ENCODE peak calls at places on chromosomes 5 and 9, in four cellular contexts. One of them, this sample, is unnamed.

GRCh38 chr9:34546834-34547827 is 24.3 kb upstream of the ENHO start:
- DNase-seq in right cardiac atrium: peak; percentile 75
- DNase-seq in CD8-positive, alpha-beta T cell: no peak
- DNase-seq in ovary: no peak
- DNase-seq in this sample: no peak

GRCh38 chr9:128160603-128160987 is 530 bp downstream of the BBLN start:
- DNase-seq in right cardiac atrium: peak; percentile 40
- DNase-seq in CD8-positive, alpha-beta T cell: peak; percentile 15
- DNase-seq in ovary: no peak
- DNase-seq in this sample: no peak

GRCh38 chr5:113232246-113232645 is 202.5 kb downstream of the TSSK1B start:
- DNase-seq in right cardiac atrium: peak; percentile 22
- DNase-seq in CD8-positive, alpha-beta T cell: no peak
- DNase-seq in ovary: no peak
- DNase-seq in this sample: no peak

GRCh38 chr9:36881316-36882116 is 152.6 kb downstream of the PAX5 start:
- DNase-seq in right cardiac atrium: no peak
- DNase-seq in CD8-positive, alpha-beta T cell: no peak
- DNase-seq in ovary: no peak
- DNase-seq in this sample: no peak

GRCh38 chr5:52598954-52599353 is 188.8 kb upstream of the ITGA1 start:
- DNase-seq in right cardiac atrium: no peak
- DNase-seq in CD8-positive, alpha-beta T cell: no peak
- DNase-seq in ovary: no peak
- DNase-seq in this sample: no peak

GRCh38 chr9:115524467-115525059 is 406.6 kb upstream of the TNC start:
- DNase-seq in right cardiac atrium: no peak
- DNase-seq in CD8-positive, alpha-beta T cell: no peak
- DNase-seq in ovary: no peak
- DNase-seq in this sample: no peak

GRCh38 chr9:123322771-123323481 is 33.1 kb upstream of the CRB2 start:
- DNase-seq in right cardiac atrium: no peak
- DNase-seq in CD8-positive, alpha-beta T cell: peak; percentile 52
- DNase-seq in ovary: no peak
- DNase-seq in this sample: no peak

GRCh38 chr9:76486151-76486550 is 27.2 kb downstream of the GCNT1 start:
- DNase-seq in right cardiac atrium: no peak
- DNase-seq in CD8-positive, alpha-beta T cell: no peak
- DNase-seq in ovary: no peak
- DNase-seq in this sample: no peak

GRCh38 chr5:169547508-169547907 is 36.1 kb upstream of the SPDL1 start:
- DNase-seq in right cardiac atrium: peak; percentile 18
- DNase-seq in CD8-positive, alpha-beta T cell: no peak
- DNase-seq in ovary: no peak
- DNase-seq in this sample: no peak

GRCh38 chr9:129838707-129839259 is 3.5 kb downstream of the USP20 start:
- DNase-seq in right cardiac atrium: no peak
- DNase-seq in CD8-positive, alpha-beta T cell: no peak
- DNase-seq in ovary: no peak
- DNase-seq in this sample: no peak

GRCh38 chr9:113594484-113595299 is 131.2 kb downstream of the RGS3 start:
- DNase-seq in right cardiac atrium: peak; percentile 35
- DNase-seq in CD8-positive, alpha-beta T cell: no peak
- DNase-seq in ovary: no peak
- DNase-seq in this sample: peak; percentile 29

GRCh38 chr5:172351240-172351778 is 67.7 kb upstream of the UBTD2 start:
- DNase-seq in right cardiac atrium: no peak
- DNase-seq in CD8-positive, alpha-beta T cell: no peak
- DNase-seq in ovary: no peak
- DNase-seq in this sample: peak; percentile 7

GRCh38 chr9:79637180-79637925 is 65.6 kb downstream of the TLE4 start:
- DNase-seq in right cardiac atrium: no peak
- DNase-seq in CD8-positive, alpha-beta T cell: no peak
- DNase-seq in ovary: no peak
- DNase-seq in this sample: no peak

GRCh38 chr5:179289756-179290385 is 55.4 kb downstream of the ADAMTS2 start:
- DNase-seq in right cardiac atrium: peak; percentile 3
- DNase-seq in CD8-positive, alpha-beta T cell: no peak
- DNase-seq in ovary: peak; percentile 10
- DNase-seq in this sample: no peak

GRCh38 chr5:173780356-173781234 is 107.6 kb upstream of the CPEB4 start:
- DNase-seq in right cardiac atrium: no peak
- DNase-seq in CD8-positive, alpha-beta T cell: no peak
- DNase-seq in ovary: no peak
- DNase-seq in this sample: no peak

GRCh38 chr9:128902351-128903078 is 18.3 kb upstream of the PHYHD1 start:
- DNase-seq in right cardiac atrium: peak; percentile 59
- DNase-seq in CD8-positive, alpha-beta T cell: peak; percentile 92
- DNase-seq in ovary: no peak
- DNase-seq in this sample: peak; percentile 66

GRCh38 chr5:34998058-34998789 is 49.5 kb downstream of the AGXT2 start:
- DNase-seq in right cardiac atrium: no peak
- DNase-seq in CD8-positive, alpha-beta T cell: no peak
- DNase-seq in ovary: no peak
- DNase-seq in this sample: no peak

GRCh38 chr9:33868430-33869000 is 51.6 kb downstream of the UBE2R2 start:
- DNase-seq in right cardiac atrium: no peak
- DNase-seq in CD8-positive, alpha-beta T cell: no peak
- DNase-seq in ovary: peak; percentile 34
- DNase-seq in this sample: no peak

GRCh38 chr9:123471843-123472570 is 116.0 kb downstream of the CRB2 start:
- DNase-seq in right cardiac atrium: no peak
- DNase-seq in CD8-positive, alpha-beta T cell: no peak
- DNase-seq in ovary: no peak
- DNase-seq in this sample: no peak

GRCh38 chr9:35229779-35230143 is 68.0 kb downstream of the UNC13B start:
- DNase-seq in right cardiac atrium: no peak
- DNase-seq in CD8-positive, alpha-beta T cell: no peak
- DNase-seq in ovary: no peak
- DNase-seq in this sample: no peak

GRCh38 chr5:110477923-110478322 is 248.5 kb downstream of the TMEM232 start:
- DNase-seq in right cardiac atrium: no peak
- DNase-seq in CD8-positive, alpha-beta T cell: no peak
- DNase-seq in ovary: no peak
- DNase-seq in this sample: no peak

GRCh38 chr5:181187500-181188213 is 17.3 kb downstream of the TRIM7 start:
- DNase-seq in right cardiac atrium: peak; percentile 79
- DNase-seq in CD8-positive, alpha-beta T cell: no peak
- DNase-seq in ovary: peak; percentile 89
- DNase-seq in this sample: peak; percentile 82

GRCh38 chr5:106085136-106085535 is 1585.6 kb downstream of the EFNA5 start:
- DNase-seq in right cardiac atrium: no peak
- DNase-seq in CD8-positive, alpha-beta T cell: no peak
- DNase-seq in ovary: no peak
- DNase-seq in this sample: no peak

GRCh38 chr9:133369923-133370322 is 5.9 kb downstream of the SURF4 start:
- DNase-seq in right cardiac atrium: no peak
- DNase-seq in CD8-positive, alpha-beta T cell: no peak
- DNase-seq in ovary: no peak
- DNase-seq in this sample: no peak

GRCh38 chr9:91100878-91101450 is 260.8 kb downstream of the AUH start:
- DNase-seq in right cardiac atrium: peak; percentile 44
- DNase-seq in CD8-positive, alpha-beta T cell: no peak
- DNase-seq in ovary: no peak
- DNase-seq in this sample: no peak

GRCh38 chr9:132670816-132671371 is 630 bp downstream of the GTF3C4 start:
- DNase-seq in right cardiac atrium: peak; percentile 33
- DNase-seq in CD8-positive, alpha-beta T cell: peak; percentile 21
- DNase-seq in ovary: peak; percentile 47
- DNase-seq in this sample: no peak

GRCh38 chr9:121295662-121296191 is 27.8 kb downstream of the GSN start:
- DNase-seq in right cardiac atrium: no peak
- DNase-seq in CD8-positive, alpha-beta T cell: no peak
- DNase-seq in ovary: peak; percentile 65
- DNase-seq in this sample: no peak
- H3K4me3 ChIP-seq in right cardiac atrium: no peak overlapping the region
- H3K4me3 ChIP-seq in CD8-positive, alpha-beta T cell: no peak overlapping the region
- H3K4me3 ChIP-seq in ovary: no peak overlapping the region
- H3K4me3 ChIP-seq in this sample: no peak overlapping the region

GRCh38 chr5:73447234-73448071 is 1.1 kb downstream of the FOXD1 start:
- DNase-seq in right cardiac atrium: peak; percentile 29
- DNase-seq in CD8-positive, alpha-beta T cell: peak; percentile 23
- DNase-seq in ovary: no peak
- DNase-seq in this sample: peak; percentile 50

GRCh38 chr5:73443725-73444498 is 4.7 kb downstream of the FOXD1 start:
- DNase-seq in right cardiac atrium: no peak
- DNase-seq in CD8-positive, alpha-beta T cell: no peak
- DNase-seq in ovary: no peak
- DNase-seq in this sample: no peak

GRCh38 chr5:73444499-73445432 is 3.8 kb downstream of the FOXD1 start:
- DNase-seq in right cardiac atrium: no peak
- DNase-seq in CD8-positive, alpha-beta T cell: no peak
- DNase-seq in ovary: no peak
- DNase-seq in this sample: no peak

GRCh38 chr5:73446631-73447233 is 1.8 kb downstream of the FOXD1 start:
- DNase-seq in right cardiac atrium: no peak
- DNase-seq in CD8-positive, alpha-beta T cell: no peak
- DNase-seq in ovary: no peak
- DNase-seq in this sample: no peak

GRCh38 chr5:73445708-73446630 is 2.6 kb downstream of the FOXD1 start:
- DNase-seq in right cardiac atrium: no peak
- DNase-seq in CD8-positive, alpha-beta T cell: no peak
- DNase-seq in ovary: no peak
- DNase-seq in this sample: no peak
- H3K4me3 ChIP-seq in right cardiac atrium: peak overlapping the region; percentile 40
- H3K4me3 ChIP-seq in CD8-positive, alpha-beta T cell: no peak overlapping the region
- H3K4me3 ChIP-seq in ovary: no peak overlapping the region
- H3K4me3 ChIP-seq in this sample: peak overlapping the region; percentile 21

GRCh38 chr5:74682636-74683035 is 2.4 kb upstream of the HEXB start:
- DNase-seq in right cardiac atrium: no peak
- DNase-seq in CD8-positive, alpha-beta T cell: no peak
- DNase-seq in ovary: no peak
- DNase-seq in this sample: no peak

GRCh38 chr5:74685979-74686631 is 1.1 kb downstream of the HEXB start:
- DNase-seq in right cardiac atrium: no peak
- DNase-seq in CD8-positive, alpha-beta T cell: no peak
- DNase-seq in ovary: no peak
- DNase-seq in this sample: no peak

GRCh38 chr5:74684900-74685851 is at the start of gene HEXB:
- DNase-seq in right cardiac atrium: peak; percentile 93
- DNase-seq in CD8-positive, alpha-beta T cell: peak; percentile 82
- DNase-seq in ovary: peak; percentile 90
- DNase-seq in this sample: peak; percentile 96

DNA sequence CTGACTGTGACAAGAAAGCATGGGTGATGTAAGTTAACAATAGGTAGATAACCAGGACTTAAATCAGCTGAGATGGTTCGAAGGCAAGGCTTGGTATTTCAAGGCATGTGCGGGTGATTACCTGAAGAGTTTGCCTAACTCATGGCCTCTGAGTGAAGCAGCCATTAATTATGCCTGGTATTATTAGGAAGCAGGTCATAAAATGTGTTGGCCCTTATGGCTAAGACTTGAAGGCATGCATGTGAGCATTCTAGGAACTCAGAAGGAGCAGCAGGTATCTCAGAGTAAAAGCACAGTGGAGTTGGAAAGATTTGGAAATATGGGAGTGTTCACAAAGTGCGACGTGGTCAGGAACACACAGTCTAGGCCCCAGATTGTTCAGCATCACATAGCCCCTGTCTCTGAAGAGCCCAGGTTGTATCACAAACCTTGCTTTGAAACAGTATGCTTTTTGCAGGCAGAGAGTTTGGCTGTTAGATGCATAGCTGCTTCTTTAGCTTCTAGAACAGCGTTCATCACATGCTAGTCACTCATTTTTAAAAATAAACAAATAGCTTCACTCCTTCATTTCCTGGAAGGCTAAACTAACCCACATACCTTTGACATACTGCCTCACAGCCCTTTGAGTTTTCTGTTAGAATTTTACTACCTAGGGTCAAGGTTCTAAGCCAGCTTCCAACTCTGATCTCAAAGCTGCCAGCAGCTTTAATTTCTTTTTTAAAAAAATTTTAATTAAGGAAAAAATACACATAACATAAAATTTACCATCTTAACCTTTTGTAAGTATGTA is 2.1 kb downstream of the HEXB start:
- DNase-seq in right cardiac atrium: no peak
- DNase-seq in CD8-positive, alpha-beta T cell: no peak
- DNase-seq in ovary: no peak
- DNase-seq in this sample: no peak
- H3K4me3 ChIP-seq in right cardiac atrium: no peak overlapping the region
- H3K4me3 ChIP-seq in CD8-positive, alpha-beta T cell: no peak overlapping the region
- H3K4me3 ChIP-seq in ovary: no peak overlapping the region
- H3K4me3 ChIP-seq in this sample: peak overlapping the region; percentile 94

GRCh38 chr9:16679327-16679821 is 191.1 kb downstream of the BNC2 start:
- DNase-seq in right cardiac atrium: no peak
- DNase-seq in CD8-positive, alpha-beta T cell: no peak
- DNase-seq in ovary: no peak
- DNase-seq in this sample: no peak

GRCh38 chr9:16680965-16681658 is 189.4 kb downstream of the BNC2 start:
- DNase-seq in right cardiac atrium: no peak
- DNase-seq in CD8-positive, alpha-beta T cell: no peak
- DNase-seq in ovary: no peak
- DNase-seq in this sample: no peak

GRCh38 chr9:16676547-16676946 is 193.9 kb downstream of the BNC2 start:
- DNase-seq in right cardiac atrium: no peak
- DNase-seq in CD8-positive, alpha-beta T cell: no peak
- DNase-seq in ovary: no peak
- DNase-seq in this sample: no peak

DNA sequence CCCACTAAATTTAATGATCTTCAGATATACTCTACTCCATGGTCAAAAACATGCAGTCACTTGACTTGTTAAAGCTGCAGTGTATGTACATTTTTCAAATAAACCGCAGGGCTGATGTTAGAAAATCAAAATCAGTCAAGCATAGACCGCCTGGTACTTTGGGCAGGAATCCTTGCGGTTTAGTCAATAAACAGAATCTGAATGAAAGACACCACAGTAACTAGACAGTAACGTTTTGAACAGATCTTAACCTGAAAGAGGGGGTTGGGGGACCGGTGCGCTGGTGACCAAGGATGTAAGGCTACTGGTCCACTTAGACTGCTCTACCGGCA is 188.8 kb downstream of the BNC2 start:
- DNase-seq in right cardiac atrium: no peak
- DNase-seq in CD8-positive, alpha-beta T cell: no peak
- DNase-seq in ovary: no peak
- DNase-seq in this sample: no peak
- H3K4me3 ChIP-seq in right cardiac atrium: no peak overlapping the region
- H3K4me3 ChIP-seq in CD8-positive, alpha-beta T cell: no peak overlapping the region
- H3K4me3 ChIP-seq in ovary: no peak overlapping the region
- H3K4me3 ChIP-seq in this sample: no peak overlapping the region

GRCh38 chr9:124662561-124662960 is 108.5 kb downstream of the NR6A1 start:
- DNase-seq in right cardiac atrium: no peak
- DNase-seq in CD8-positive, alpha-beta T cell: no peak
- DNase-seq in ovary: no peak
- DNase-seq in this sample: no peak

GRCh38 chr9:124661184-124661755 is 109.8 kb downstream of the NR6A1 start:
- DNase-seq in right cardiac atrium: no peak
- DNase-seq in CD8-positive, alpha-beta T cell: no peak
- DNase-seq in ovary: no peak
- DNase-seq in this sample: no peak

GRCh38 chr9:124658165-124659017 is 112.7 kb downstream of the NR6A1 start:
- DNase-seq in right cardiac atrium: peak; percentile 66
- DNase-seq in CD8-positive, alpha-beta T cell: peak; percentile 24
- DNase-seq in ovary: peak; percentile 43
- DNase-seq in this sample: peak; percentile 67

GRCh38 chr9:124659099-124659659 is 111.9 kb downstream of the NR6A1 start:
- DNase-seq in right cardiac atrium: peak; percentile 71
- DNase-seq in CD8-positive, alpha-beta T cell: peak; percentile 14
- DNase-seq in ovary: peak; percentile 58
- DNase-seq in this sample: peak; percentile 83

GRCh38 chr9:124660341-124660801 is 110.7 kb downstream of the NR6A1 start:
- DNase-seq in right cardiac atrium: no peak
- DNase-seq in CD8-positive, alpha-beta T cell: no peak
- DNase-seq in ovary: no peak
- DNase-seq in this sample: no peak
- H3K4me3 ChIP-seq in right cardiac atrium: peak overlapping the region; percentile 86
- H3K4me3 ChIP-seq in CD8-positive, alpha-beta T cell: peak overlapping the region; percentile 60
- H3K4me3 ChIP-seq in ovary: peak overlapping the region; percentile 44
- H3K4me3 ChIP-seq in this sample: peak overlapping the region; percentile 60